ENCODE peak calls at places on chromosomes 3 and 15, in eight cellular contexts. P, C, H, X, U, A, D and M are unnamed samples.

GRCh38 chr3:129413687-129414506 is 14.5 kb downstream of the EFCAB12 start:
- DNase-seq in P (no peak), C (no peak), H (peak; percentile 32), X (peak; percentile 69), U (peak; percentile 57), A (no peak), D (no peak), M (no peak)

GRCh38 chr3:143644370-143645089 is 203.7 kb downstream of the SLC9A9 start:
- DNase-seq in P (peak; percentile 6), C (peak; percentile 88), H (peak; percentile 58), X (peak; percentile 67), U (peak; percentile 50), A (no peak), D (no peak), M (peak; percentile 33)

GRCh38 chr15:23578521-23579150 is 13.2 kb downstream of the MKRN3 start:
- DNase-seq in P (no peak), C (no peak), H (no peak), X (no peak), U (no peak), A (no peak), D (no peak), M (no peak)

GRCh38 chr3:8539419-8539818 is 37.8 kb downstream of the LMCD1 start:
- DNase-seq in P (no peak), C (no peak), H (no peak), X (no peak), U (no peak), A (no peak), D (no peak), M (no peak)

GRCh38 chr3:13073042-13073906 is at the start of gene IQSEC1:
- DNase-seq in P (peak; percentile 9), C (peak; percentile 90), H (no peak), X (no peak), U (no peak), A (peak; percentile 71), D (no peak), M (no peak)

GRCh38 chr15:66405605-66406004 is 18.9 kb downstream of the MAP2K1 start:
- DNase-seq in P (no peak), C (no peak), H (no peak), X (no peak), U (no peak), A (no peak), D (no peak), M (no peak)

GRCh38 chr3:40864146-40864782 is 335.0 kb upstream of the CTNNB1 start:
- DNase-seq in P (no peak), C (no peak), H (no peak), X (no peak), U (no peak), A (no peak), D (no peak), M (no peak)

GRCh38 chr3:177694316-177694715 is 497.0 kb upstream of the TBL1XR1 start:
- DNase-seq in P (no peak), C (no peak), H (no peak), X (no peak), U (no peak), A (no peak), D (no peak), M (no peak)

GRCh38 chr15:31292391-31293020 is 34.1 kb upstream of the KLF13 start:
- DNase-seq in P (no peak), C (no peak), H (peak; percentile 51), X (no peak), U (no peak), A (no peak), D (no peak), M (no peak)

GRCh38 chr3:74360406-74360805 is 254.1 kb downstream of the CNTN3 start:
- DNase-seq in P (no peak), C (no peak), H (no peak), X (no peak), U (no peak), A (no peak), D (no peak), M (no peak)

GRCh38 chr3:167228135-167228534 is 152.0 kb downstream of the ZBBX start:
- DNase-seq in P (no peak), C (no peak), H (no peak), X (no peak), U (no peak), A (no peak), D (no peak), M (no peak)

GRCh38 chr3:158859362-158859761 is 57.5 kb downstream of the MFSD1 start:
- DNase-seq in P (no peak), C (no peak), H (no peak), X (no peak), U (no peak), A (no peak), D (no peak), M (no peak)

GRCh38 chr15:72994778-72995177 is 57.5 kb upstream of the NEO1 start:
- DNase-seq in P (peak; percentile 55), C (no peak), H (no peak), X (no peak), U (no peak), A (no peak), D (no peak), M (no peak)